ENCODE peak calls at places on chromosomes 4 and X, in nine cellular contexts. One of them, this sample, is unnamed.
A peak's percentile ranks its signal among the peaks of the same experiment; 100 is the strongest.

GRCh38 chr4:82463221-82463620 is 32.8 kb downstream of the ENOPH1 start:
- DNase-seq in IMR-90: no peak
- DNase-seq in ovary: no peak
- DNase-seq in osteocyte: no peak
- DNase-seq in A673: no peak
- DNase-seq in psoas muscle: no peak
- DNase-seq in Calu3: no peak
- DNase-seq in left ventricle myocardium inferior: no peak
- DNase-seq in fibroblast of lung: no peak
- DNase-seq in this sample: no peak

GRCh38 chr4:94453534-94453963 is 1.8 kb downstream of the PDLIM5 start:
- DNase-seq in IMR-90: no peak
- DNase-seq in ovary: no peak
- DNase-seq in osteocyte: no peak
- DNase-seq in A673: peak; percentile 22
- DNase-seq in psoas muscle: no peak
- DNase-seq in Calu3: no peak
- DNase-seq in left ventricle myocardium inferior: no peak
- DNase-seq in fibroblast of lung: no peak
- DNase-seq in this sample: no peak

GRCh38 chr4:37528161-37528560 is 158.0 kb downstream of the RELL1 start:
- DNase-seq in IMR-90: no peak
- DNase-seq in ovary: no peak
- DNase-seq in osteocyte: no peak
- DNase-seq in A673: no peak
- DNase-seq in psoas muscle: no peak
- DNase-seq in Calu3: peak; percentile 52
- DNase-seq in left ventricle myocardium inferior: no peak
- DNase-seq in fibroblast of lung: no peak
- DNase-seq in this sample: no peak

GRCh38 chr4:1982124-1983052 is 26.4 kb downstream of the NELFA start:
- DNase-seq in IMR-90: no peak
- DNase-seq in ovary: no peak
- DNase-seq in osteocyte: peak; percentile 79
- DNase-seq in A673: no peak
- DNase-seq in psoas muscle: no peak
- DNase-seq in Calu3: no peak
- DNase-seq in left ventricle myocardium inferior: no peak
- DNase-seq in fibroblast of lung: no peak
- DNase-seq in this sample: no peak

GRCh38 chrX:57447856-57448255 is 144.0 kb upstream of the ZXDB start:
- DNase-seq in IMR-90: no peak
- DNase-seq in ovary: no peak
- DNase-seq in osteocyte: no peak
- DNase-seq in A673: no peak
- DNase-seq in psoas muscle: no peak
- DNase-seq in Calu3: no peak
- DNase-seq in left ventricle myocardium inferior: no peak
- DNase-seq in fibroblast of lung: no peak
- DNase-seq in this sample: no peak

GRCh38 chr4:26000274-26000950 is 86.4 kb downstream of the SMIM20 start:
- DNase-seq in IMR-90: peak; percentile 26
- DNase-seq in ovary: no peak
- DNase-seq in osteocyte: no peak
- DNase-seq in A673: no peak
- DNase-seq in psoas muscle: no peak
- DNase-seq in Calu3: no peak
- DNase-seq in left ventricle myocardium inferior: no peak
- DNase-seq in fibroblast of lung: no peak
- DNase-seq in this sample: no peak

GRCh38 chrX:6244666-6245065 is 16.0 kb upstream of the NLGN4X start:
- DNase-seq in IMR-90: no peak
- DNase-seq in ovary: no peak
- DNase-seq in osteocyte: no peak
- DNase-seq in A673: no peak
- DNase-seq in psoas muscle: no peak
- DNase-seq in Calu3: no peak
- DNase-seq in left ventricle myocardium inferior: no peak
- DNase-seq in fibroblast of lung: no peak
- DNase-seq in this sample: no peak

GRCh38 chr4:126268106-126268505 is 953.4 kb downstream of the FAT4 start:
- DNase-seq in IMR-90: peak; percentile 73
- DNase-seq in ovary: no peak
- DNase-seq in osteocyte: no peak
- DNase-seq in A673: no peak
- DNase-seq in psoas muscle: no peak
- DNase-seq in Calu3: no peak
- DNase-seq in left ventricle myocardium inferior: no peak
- DNase-seq in fibroblast of lung: peak; percentile 84
- DNase-seq in this sample: no peak

GRCh38 chr4:133147365-133147821 is 1.7 kb upstream of the PCDH10 start:
- DNase-seq in IMR-90: no peak
- DNase-seq in ovary: peak; percentile 22
- DNase-seq in osteocyte: no peak
- DNase-seq in A673: peak; percentile 21
- DNase-seq in psoas muscle: no peak
- DNase-seq in Calu3: no peak
- DNase-seq in left ventricle myocardium inferior: no peak
- DNase-seq in fibroblast of lung: no peak
- DNase-seq in this sample: no peak

GRCh38 chr4:86497980-86498379 is 96.1 kb upstream of the PTPN13 start:
- DNase-seq in IMR-90: no peak
- DNase-seq in ovary: no peak
- DNase-seq in osteocyte: no peak
- DNase-seq in A673: no peak
- DNase-seq in psoas muscle: no peak
- DNase-seq in Calu3: no peak
- DNase-seq in left ventricle myocardium inferior: no peak
- DNase-seq in fibroblast of lung: no peak
- DNase-seq in this sample: no peak

GRCh38 chr4:55973650-55974049 is 24.9 kb downstream of the CEP135 start:
- DNase-seq in IMR-90: no peak
- DNase-seq in ovary: no peak
- DNase-seq in osteocyte: no peak
- DNase-seq in A673: no peak
- DNase-seq in psoas muscle: no peak
- DNase-seq in Calu3: no peak
- DNase-seq in left ventricle myocardium inferior: no peak
- DNase-seq in fibroblast of lung: no peak
- DNase-seq in this sample: no peak

GRCh38 chrX:148552775-148553174 is 52.4 kb downstream of the AFF2 start:
- DNase-seq in IMR-90: no peak
- DNase-seq in ovary: no peak
- DNase-seq in osteocyte: no peak
- DNase-seq in A673: no peak
- DNase-seq in psoas muscle: no peak
- DNase-seq in Calu3: no peak
- DNase-seq in left ventricle myocardium inferior: no peak
- DNase-seq in fibroblast of lung: no peak
- DNase-seq in this sample: no peak
- TF ChIP-seq CTCF in IMR-90: peak; percentile 6
- TF ChIP-seq CTCF in ovary: no peak
- TF ChIP-seq CTCF in osteocyte: peak; percentile 10
- TF ChIP-seq CTCF in A673: peak; percentile 34
- TF ChIP-seq CTCF in psoas muscle: no peak
- TF ChIP-seq CTCF in Calu3: peak; percentile 17
- TF ChIP-seq CTCF in left ventricle myocardium inferior: no peak
- TF ChIP-seq CTCF in fibroblast of lung: no peak
- TF ChIP-seq CTCF in this sample: no peak

GRCh38 chr4:3137908-3138307 is 63.4 kb downstream of the HTT start:
- DNase-seq in IMR-90: no peak
- DNase-seq in ovary: no peak
- DNase-seq in osteocyte: no peak
- DNase-seq in A673: no peak
- DNase-seq in psoas muscle: no peak
- DNase-seq in Calu3: no peak
- DNase-seq in left ventricle myocardium inferior: no peak
- DNase-seq in fibroblast of lung: no peak
- DNase-seq in this sample: no peak

GRCh38 chr4:3135155-3136011 is 60.9 kb downstream of the HTT start:
- DNase-seq in IMR-90: no peak
- DNase-seq in ovary: no peak
- DNase-seq in osteocyte: no peak
- DNase-seq in A673: no peak
- DNase-seq in psoas muscle: no peak
- DNase-seq in Calu3: no peak
- DNase-seq in left ventricle myocardium inferior: no peak
- DNase-seq in fibroblast of lung: no peak
- DNase-seq in this sample: no peak

GRCh38 chr4:3134201-3134600 is 59.7 kb downstream of the HTT start:
- DNase-seq in IMR-90: no peak
- DNase-seq in ovary: no peak
- DNase-seq in osteocyte: no peak
- DNase-seq in A673: no peak
- DNase-seq in psoas muscle: no peak
- DNase-seq in Calu3: no peak
- DNase-seq in left ventricle myocardium inferior: no peak
- DNase-seq in fibroblast of lung: no peak
- DNase-seq in this sample: no peak

GRCh38 chr4:3130826-3131225 is 56.3 kb downstream of the HTT start:
- DNase-seq in IMR-90: no peak
- DNase-seq in ovary: no peak
- DNase-seq in osteocyte: no peak
- DNase-seq in A673: no peak
- DNase-seq in psoas muscle: no peak
- DNase-seq in Calu3: no peak
- DNase-seq in left ventricle myocardium inferior: no peak
- DNase-seq in fibroblast of lung: no peak
- DNase-seq in this sample: no peak

GRCh38 chr4:3136454-3136853 is 62.0 kb downstream of the HTT start:
- DNase-seq in IMR-90: peak; percentile 21
- DNase-seq in ovary: no peak
- DNase-seq in osteocyte: no peak
- DNase-seq in A673: peak; percentile 45
- DNase-seq in psoas muscle: no peak
- DNase-seq in Calu3: no peak
- DNase-seq in left ventricle myocardium inferior: no peak
- DNase-seq in fibroblast of lung: peak; percentile 42
- DNase-seq in this sample: no peak
- TF ChIP-seq CTCF in IMR-90: peak; percentile 39
- TF ChIP-seq CTCF in ovary: no peak
- TF ChIP-seq CTCF in osteocyte: peak; percentile 50
- TF ChIP-seq CTCF in A673: peak; percentile 59
- TF ChIP-seq CTCF in psoas muscle: peak; percentile 44
- TF ChIP-seq CTCF in Calu3: no peak
- TF ChIP-seq CTCF in left ventricle myocardium inferior: peak; percentile 49
- TF ChIP-seq CTCF in fibroblast of lung: no peak
- TF ChIP-seq CTCF in this sample: no peak

GRCh38 chr4:101649790-101650450 is 140.6 kb upstream of the BANK1 start:
- DNase-seq in IMR-90: no peak
- DNase-seq in ovary: no peak
- DNase-seq in osteocyte: no peak
- DNase-seq in A673: peak; percentile 67
- DNase-seq in psoas muscle: no peak
- DNase-seq in Calu3: no peak
- DNase-seq in left ventricle myocardium inferior: no peak
- DNase-seq in fibroblast of lung: no peak
- DNase-seq in this sample: no peak

GRCh38 chr4:101651778-101652177 is 138.8 kb upstream of the BANK1 start:
- DNase-seq in IMR-90: no peak
- DNase-seq in ovary: no peak
- DNase-seq in osteocyte: no peak
- DNase-seq in A673: peak; percentile 10
- DNase-seq in psoas muscle: peak; percentile 20
- DNase-seq in Calu3: no peak
- DNase-seq in left ventricle myocardium inferior: peak; percentile 26
- DNase-seq in fibroblast of lung: no peak
- DNase-seq in this sample: no peak

GRCh38 chr4:101660607-101661006 is 129.9 kb upstream of the BANK1 start:
- DNase-seq in IMR-90: no peak
- DNase-seq in ovary: no peak
- DNase-seq in osteocyte: no peak
- DNase-seq in A673: peak; percentile 57
- DNase-seq in psoas muscle: no peak
- DNase-seq in Calu3: no peak
- DNase-seq in left ventricle myocardium inferior: no peak
- DNase-seq in fibroblast of lung: no peak
- DNase-seq in this sample: no peak

GRCh38 chr4:101655005-101655404 is 135.5 kb upstream of the BANK1 start:
- DNase-seq in IMR-90: no peak
- DNase-seq in ovary: no peak
- DNase-seq in osteocyte: no peak
- DNase-seq in A673: no peak
- DNase-seq in psoas muscle: no peak
- DNase-seq in Calu3: no peak
- DNase-seq in left ventricle myocardium inferior: no peak
- DNase-seq in fibroblast of lung: no peak
- DNase-seq in this sample: no peak

DNA sequence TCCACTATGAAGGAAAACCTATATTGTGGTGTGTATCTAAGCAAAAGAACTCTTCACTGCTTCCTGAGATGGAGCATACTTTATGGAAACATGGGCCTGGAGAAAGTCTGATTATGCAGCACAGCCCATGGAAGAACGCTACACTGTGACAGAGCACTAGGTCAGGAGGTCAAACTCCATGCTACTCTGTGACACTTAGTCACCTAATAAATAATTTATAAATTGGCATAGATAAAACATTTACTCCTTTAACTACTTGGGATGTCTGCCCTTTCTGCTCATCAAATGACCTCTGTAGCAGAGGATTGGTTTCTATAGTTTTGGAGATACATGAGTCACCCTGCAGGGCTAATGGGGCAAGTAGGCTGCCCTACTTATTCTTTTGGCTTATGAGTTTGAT is 134.7 kb upstream of the BANK1 start:
- DNase-seq in IMR-90: no peak
- DNase-seq in ovary: no peak
- DNase-seq in osteocyte: no peak
- DNase-seq in A673: no peak
- DNase-seq in psoas muscle: no peak
- DNase-seq in Calu3: no peak
- DNase-seq in left ventricle myocardium inferior: no peak
- DNase-seq in fibroblast of lung: no peak
- DNase-seq in this sample: no peak
- TF ChIP-seq CTCF in IMR-90: no peak
- TF ChIP-seq CTCF in ovary: no peak
- TF ChIP-seq CTCF in osteocyte: no peak
- TF ChIP-seq CTCF in A673: no peak
- TF ChIP-seq CTCF in psoas muscle: no peak
- TF ChIP-seq CTCF in Calu3: no peak
- TF ChIP-seq CTCF in left ventricle myocardium inferior: no peak
- TF ChIP-seq CTCF in fibroblast of lung: no peak
- TF ChIP-seq CTCF in this sample: no peak

DNA sequence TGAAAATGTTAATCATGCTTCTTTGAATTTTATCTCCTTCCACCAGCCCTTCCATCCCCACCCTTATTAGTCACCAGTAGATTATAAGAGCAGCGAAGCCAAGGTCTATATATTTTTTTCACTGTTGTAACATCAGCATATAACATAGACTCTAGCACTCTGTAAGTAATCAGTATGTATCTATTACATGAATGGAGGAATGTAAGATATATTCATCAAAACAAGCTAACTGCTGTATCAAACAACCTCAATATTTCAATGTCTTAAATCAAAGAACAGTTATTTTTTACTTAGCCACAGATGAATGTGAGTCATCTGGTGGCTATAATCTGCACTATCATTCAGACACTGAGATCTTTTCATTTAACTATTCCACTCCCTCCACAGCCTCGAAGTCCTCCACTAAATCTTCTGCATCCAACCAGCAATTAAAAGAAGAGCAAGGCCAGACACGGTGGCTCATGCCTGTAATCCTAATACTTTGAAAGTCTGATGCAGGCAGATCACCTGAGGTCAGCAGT is 178.9 kb downstream of the CENPC start:
- DNase-seq in IMR-90: no peak
- DNase-seq in ovary: no peak
- DNase-seq in osteocyte: no peak
- DNase-seq in A673: no peak
- DNase-seq in psoas muscle: no peak
- DNase-seq in Calu3: no peak
- DNase-seq in left ventricle myocardium inferior: no peak
- DNase-seq in fibroblast of lung: no peak
- DNase-seq in this sample: no peak
- TF ChIP-seq CTCF in IMR-90: no peak
- TF ChIP-seq CTCF in ovary: no peak
- TF ChIP-seq CTCF in osteocyte: no peak
- TF ChIP-seq CTCF in A673: no peak
- TF ChIP-seq CTCF in psoas muscle: no peak
- TF ChIP-seq CTCF in Calu3: no peak
- TF ChIP-seq CTCF in left ventricle myocardium inferior: no peak
- TF ChIP-seq CTCF in fibroblast of lung: no peak
- TF ChIP-seq CTCF in this sample: no peak